ENCODE peak calls at places on chromosome 15, in ten cellular contexts. One of them, this sample, is unnamed.
A peak's percentile ranks its signal among the peaks of the same experiment; 100 is the strongest.

GRCh38 chr15:84883433-84883832 is 1.0 kb upstream of the SLC28A1 start:
- DNase-seq in esophagus muscularis mucosa: no peak
- DNase-seq in HCT116: no peak
- DNase-seq in prostate gland: no peak
- DNase-seq in sigmoid colon: no peak
- DNase-seq in breast epithelium: no peak
- DNase-seq in suprapubic skin: no peak
- DNase-seq in body of pancreas: no peak
- DNase-seq in ovary: no peak
- DNase-seq in esophagus squamous epithelium: no peak
- DNase-seq in this sample: no peak

GRCh38 chr15:62066663-62067447 is at the start of gene C2CD4A:
- DNase-seq in esophagus muscularis mucosa: no peak
- DNase-seq in HCT116: peak; percentile 70
- DNase-seq in prostate gland: peak; percentile 88
- DNase-seq in sigmoid colon: peak; percentile 79
- DNase-seq in breast epithelium: peak; percentile 82
- DNase-seq in suprapubic skin: peak; percentile 82
- DNase-seq in body of pancreas: peak; percentile 96
- DNase-seq in ovary: peak; percentile 77
- DNase-seq in esophagus squamous epithelium: no peak
- DNase-seq in this sample: peak; percentile 94

GRCh38 chr15:63112871-63113270 is 8.8 kb upstream of the LACTB start:
- DNase-seq in esophagus muscularis mucosa: no peak
- DNase-seq in HCT116: no peak
- DNase-seq in prostate gland: no peak
- DNase-seq in sigmoid colon: no peak
- DNase-seq in breast epithelium: no peak
- DNase-seq in suprapubic skin: no peak
- DNase-seq in body of pancreas: no peak
- DNase-seq in ovary: no peak
- DNase-seq in esophagus squamous epithelium: no peak
- DNase-seq in this sample: no peak

GRCh38 chr15:96626936-96627577 is 296.6 kb downstream of the NR2F2 start:
- DNase-seq in esophagus muscularis mucosa: no peak
- DNase-seq in HCT116: no peak
- DNase-seq in prostate gland: no peak
- DNase-seq in sigmoid colon: no peak
- DNase-seq in breast epithelium: no peak
- DNase-seq in suprapubic skin: no peak
- DNase-seq in body of pancreas: no peak
- DNase-seq in ovary: peak; percentile 58
- DNase-seq in esophagus squamous epithelium: no peak
- DNase-seq in this sample: no peak

GRCh38 chr15:63251701-63252100 is 25.7 kb upstream of the APH1B start:
- DNase-seq in esophagus muscularis mucosa: no peak
- DNase-seq in HCT116: no peak
- DNase-seq in prostate gland: no peak
- DNase-seq in sigmoid colon: no peak
- DNase-seq in breast epithelium: no peak
- DNase-seq in suprapubic skin: no peak
- DNase-seq in body of pancreas: no peak
- DNase-seq in ovary: no peak
- DNase-seq in esophagus squamous epithelium: no peak
- DNase-seq in this sample: no peak

GRCh38 chr15:27070816-27071215 is 99.8 kb downstream of the GABRG3 start:
- DNase-seq in esophagus muscularis mucosa: no peak
- DNase-seq in HCT116: no peak
- DNase-seq in prostate gland: no peak
- DNase-seq in sigmoid colon: no peak
- DNase-seq in breast epithelium: no peak
- DNase-seq in suprapubic skin: no peak
- DNase-seq in body of pancreas: no peak
- DNase-seq in ovary: no peak
- DNase-seq in esophagus squamous epithelium: no peak
- DNase-seq in this sample: no peak

GRCh38 chr15:36996121-36996520 is 104.2 kb downstream of the MEIS2 start:
- DNase-seq in esophagus muscularis mucosa: no peak
- DNase-seq in HCT116: no peak
- DNase-seq in prostate gland: no peak
- DNase-seq in sigmoid colon: no peak
- DNase-seq in breast epithelium: no peak
- DNase-seq in suprapubic skin: no peak
- DNase-seq in body of pancreas: no peak
- DNase-seq in ovary: no peak
- DNase-seq in esophagus squamous epithelium: no peak
- DNase-seq in this sample: no peak

GRCh38 chr15:38533926-38534325 is 30.7 kb downstream of the RASGRP1 start:
- DNase-seq in esophagus muscularis mucosa: peak; percentile 45
- DNase-seq in HCT116: no peak
- DNase-seq in prostate gland: no peak
- DNase-seq in sigmoid colon: no peak
- DNase-seq in breast epithelium: no peak
- DNase-seq in suprapubic skin: no peak
- DNase-seq in body of pancreas: no peak
- DNase-seq in ovary: no peak
- DNase-seq in esophagus squamous epithelium: no peak
- DNase-seq in this sample: no peak

GRCh38 chr15:48644498-48644826 is 1.0 kb downstream of the FBN1 start:
- DNase-seq in esophagus muscularis mucosa: no peak
- DNase-seq in HCT116: no peak
- DNase-seq in prostate gland: no peak
- DNase-seq in sigmoid colon: peak; percentile 80
- DNase-seq in breast epithelium: no peak
- DNase-seq in suprapubic skin: peak; percentile 71
- DNase-seq in body of pancreas: no peak
- DNase-seq in ovary: peak; percentile 67
- DNase-seq in esophagus squamous epithelium: no peak
- DNase-seq in this sample: no peak

GRCh38 chr15:78195735-78196201 is 38.6 kb downstream of the ACSBG1 start:
- DNase-seq in esophagus muscularis mucosa: no peak
- DNase-seq in HCT116: no peak
- DNase-seq in prostate gland: peak; percentile 45
- DNase-seq in sigmoid colon: no peak
- DNase-seq in breast epithelium: no peak
- DNase-seq in suprapubic skin: no peak
- DNase-seq in body of pancreas: peak; percentile 46
- DNase-seq in ovary: no peak
- DNase-seq in esophagus squamous epithelium: no peak
- DNase-seq in this sample: peak; percentile 76

GRCh38 chr15:101437618-101438481 is 51.7 kb downstream of the PCSK6 start:
- DNase-seq in esophagus muscularis mucosa: peak; percentile 78
- DNase-seq in HCT116: no peak
- DNase-seq in prostate gland: peak; percentile 3
- DNase-seq in sigmoid colon: no peak
- DNase-seq in breast epithelium: no peak
- DNase-seq in suprapubic skin: no peak
- DNase-seq in body of pancreas: no peak
- DNase-seq in ovary: no peak
- DNase-seq in esophagus squamous epithelium: no peak
- DNase-seq in this sample: no peak

GRCh38 chr15:47908950-47909670 is 191.8 kb downstream of the SEMA6D start:
- DNase-seq in esophagus muscularis mucosa: no peak
- DNase-seq in HCT116: no peak
- DNase-seq in prostate gland: no peak
- DNase-seq in sigmoid colon: no peak
- DNase-seq in breast epithelium: no peak
- DNase-seq in suprapubic skin: no peak
- DNase-seq in body of pancreas: no peak
- DNase-seq in ovary: no peak
- DNase-seq in esophagus squamous epithelium: no peak
- DNase-seq in this sample: no peak

GRCh38 chr15:29377141-29377540 is 107.5 kb upstream of the NSMCE3 start:
- DNase-seq in esophagus muscularis mucosa: no peak
- DNase-seq in HCT116: no peak
- DNase-seq in prostate gland: no peak
- DNase-seq in sigmoid colon: no peak
- DNase-seq in breast epithelium: no peak
- DNase-seq in suprapubic skin: no peak
- DNase-seq in body of pancreas: no peak
- DNase-seq in ovary: no peak
- DNase-seq in esophagus squamous epithelium: no peak
- DNase-seq in this sample: no peak
- TF ChIP-seq POLR2A in esophagus muscularis mucosa: no peak
- TF ChIP-seq POLR2A in HCT116: no peak
- TF ChIP-seq POLR2A in prostate gland: no peak
- TF ChIP-seq POLR2A in sigmoid colon: no peak
- TF ChIP-seq POLR2A in breast epithelium: no peak
- TF ChIP-seq POLR2A in suprapubic skin: no peak
- TF ChIP-seq POLR2A in body of pancreas: no peak
- TF ChIP-seq POLR2A in ovary: no peak
- TF ChIP-seq POLR2A in esophagus squamous epithelium: no peak
- TF ChIP-seq POLR2A in this sample: no peak

GRCh38 chr15:60392601-60392985 is 5.2 kb downstream of the ANXA2 start:
- DNase-seq in esophagus muscularis mucosa: no peak
- DNase-seq in HCT116: peak; percentile 85
- DNase-seq in prostate gland: no peak
- DNase-seq in sigmoid colon: no peak
- DNase-seq in breast epithelium: no peak
- DNase-seq in suprapubic skin: no peak
- DNase-seq in body of pancreas: peak; percentile 45
- DNase-seq in ovary: no peak
- DNase-seq in esophagus squamous epithelium: no peak
- DNase-seq in this sample: no peak
- H3K4me3 ChIP-seq in esophagus muscularis mucosa: no peak overlapping the region
- H3K4me3 ChIP-seq in HCT116: peak overlapping the region; percentile 61
- H3K4me3 ChIP-seq in prostate gland: no peak overlapping the region
- H3K4me3 ChIP-seq in sigmoid colon: no peak overlapping the region
- H3K4me3 ChIP-seq in breast epithelium: peak overlapping the region; percentile 4
- H3K4me3 ChIP-seq in suprapubic skin: peak overlapping the region; percentile 96
- H3K4me3 ChIP-seq in body of pancreas: no peak overlapping the region
- H3K4me3 ChIP-seq in ovary: no peak overlapping the region
- H3K4me3 ChIP-seq in esophagus squamous epithelium: no peak overlapping the region
- H3K4me3 ChIP-seq in this sample: no peak overlapping the region

GRCh38 chr15:39782441-39783138 is at the start of gene FSIP1:
- DNase-seq in esophagus muscularis mucosa: peak; percentile 99
- DNase-seq in HCT116: peak; percentile 92
- DNase-seq in prostate gland: peak; percentile 93
- DNase-seq in sigmoid colon: peak; percentile 98
- DNase-seq in breast epithelium: peak; percentile 95
- DNase-seq in suprapubic skin: peak; percentile 97
- DNase-seq in body of pancreas: peak; percentile 97
- DNase-seq in ovary: peak; percentile 97
- DNase-seq in esophagus squamous epithelium: peak; percentile 85
- DNase-seq in this sample: peak; percentile 99
- TF ChIP-seq POLR2A in esophagus muscularis mucosa: no peak
- TF ChIP-seq POLR2A in HCT116: no peak
- TF ChIP-seq POLR2A in prostate gland: peak; percentile 34
- TF ChIP-seq POLR2A in sigmoid colon: no peak
- TF ChIP-seq POLR2A in breast epithelium: no peak
- TF ChIP-seq POLR2A in suprapubic skin: no peak
- TF ChIP-seq POLR2A in body of pancreas: peak; percentile 77
- TF ChIP-seq POLR2A in ovary: peak; percentile 51
- TF ChIP-seq POLR2A in esophagus squamous epithelium: peak; percentile 32
- TF ChIP-seq POLR2A in this sample: no peak

GRCh38 chr15:44325568-44325967 is 37.0 kb downstream of the GOLM2 start:
- DNase-seq in esophagus muscularis mucosa: no peak
- DNase-seq in HCT116: no peak
- DNase-seq in prostate gland: no peak
- DNase-seq in sigmoid colon: no peak
- DNase-seq in breast epithelium: no peak
- DNase-seq in suprapubic skin: no peak
- DNase-seq in body of pancreas: no peak
- DNase-seq in ovary: no peak
- DNase-seq in esophagus squamous epithelium: no peak
- DNase-seq in this sample: no peak

GRCh38 chr15:44327578-44327977 is 39.1 kb downstream of the GOLM2 start:
- DNase-seq in esophagus muscularis mucosa: no peak
- DNase-seq in HCT116: no peak
- DNase-seq in prostate gland: no peak
- DNase-seq in sigmoid colon: no peak
- DNase-seq in breast epithelium: no peak
- DNase-seq in suprapubic skin: no peak
- DNase-seq in body of pancreas: no peak
- DNase-seq in ovary: no peak
- DNase-seq in esophagus squamous epithelium: no peak
- DNase-seq in this sample: no peak

GRCh38 chr15:44328135-44328534 is 39.6 kb downstream of the GOLM2 start:
- DNase-seq in esophagus muscularis mucosa: no peak
- DNase-seq in HCT116: no peak
- DNase-seq in prostate gland: no peak
- DNase-seq in sigmoid colon: no peak
- DNase-seq in breast epithelium: no peak
- DNase-seq in suprapubic skin: no peak
- DNase-seq in body of pancreas: no peak
- DNase-seq in ovary: no peak
- DNase-seq in esophagus squamous epithelium: no peak
- DNase-seq in this sample: no peak
- H3K4me3 ChIP-seq in esophagus muscularis mucosa: no peak overlapping the region
- H3K4me3 ChIP-seq in HCT116: no peak overlapping the region
- H3K4me3 ChIP-seq in prostate gland: no peak overlapping the region
- H3K4me3 ChIP-seq in sigmoid colon: no peak overlapping the region
- H3K4me3 ChIP-seq in breast epithelium: no peak overlapping the region
- H3K4me3 ChIP-seq in suprapubic skin: no peak overlapping the region
- H3K4me3 ChIP-seq in body of pancreas: no peak overlapping the region
- H3K4me3 ChIP-seq in ovary: no peak overlapping the region
- H3K4me3 ChIP-seq in esophagus squamous epithelium: no peak overlapping the region
- H3K4me3 ChIP-seq in this sample: no peak overlapping the region

GRCh38 chr15:57591822-57592367 is at the start of gene MYZAP:
- DNase-seq in esophagus muscularis mucosa: no peak
- DNase-seq in HCT116: no peak
- DNase-seq in prostate gland: peak; percentile 53
- DNase-seq in sigmoid colon: no peak
- DNase-seq in breast epithelium: no peak
- DNase-seq in suprapubic skin: peak; percentile 71
- DNase-seq in body of pancreas: peak; percentile 81
- DNase-seq in ovary: peak; percentile 75
- DNase-seq in esophagus squamous epithelium: no peak
- DNase-seq in this sample: peak; percentile 91
- TF ChIP-seq POLR2A in esophagus muscularis mucosa: no peak
- TF ChIP-seq POLR2A in HCT116: no peak
- TF ChIP-seq POLR2A in prostate gland: peak; percentile 75
- TF ChIP-seq POLR2A in sigmoid colon: no peak
- TF ChIP-seq POLR2A in breast epithelium: no peak
- TF ChIP-seq POLR2A in suprapubic skin: no peak
- TF ChIP-seq POLR2A in body of pancreas: peak; percentile 65
- TF ChIP-seq POLR2A in ovary: no peak
- TF ChIP-seq POLR2A in esophagus squamous epithelium: no peak
- TF ChIP-seq POLR2A in this sample: no peak

GRCh38 chr15:87483468-87483867 is 773.1 kb downstream of the NTRK3 start:
- DNase-seq in esophagus muscularis mucosa: no peak
- DNase-seq in HCT116: no peak
- DNase-seq in prostate gland: no peak
- DNase-seq in sigmoid colon: no peak
- DNase-seq in breast epithelium: no peak
- DNase-seq in suprapubic skin: no peak
- DNase-seq in body of pancreas: no peak
- DNase-seq in ovary: no peak
- DNase-seq in esophagus squamous epithelium: no peak
- DNase-seq in this sample: no peak

GRCh38 chr15:87477056-87477455 is 779.5 kb downstream of the NTRK3 start:
- DNase-seq in esophagus muscularis mucosa: no peak
- DNase-seq in HCT116: no peak
- DNase-seq in prostate gland: no peak
- DNase-seq in sigmoid colon: no peak
- DNase-seq in breast epithelium: no peak
- DNase-seq in suprapubic skin: no peak
- DNase-seq in body of pancreas: no peak
- DNase-seq in ovary: no peak
- DNase-seq in esophagus squamous epithelium: no peak
- DNase-seq in this sample: no peak

GRCh38 chr15:87478688-87479072 is 777.9 kb downstream of the NTRK3 start:
- DNase-seq in esophagus muscularis mucosa: no peak
- DNase-seq in HCT116: no peak
- DNase-seq in prostate gland: no peak
- DNase-seq in sigmoid colon: no peak
- DNase-seq in breast epithelium: no peak
- DNase-seq in suprapubic skin: no peak
- DNase-seq in body of pancreas: no peak
- DNase-seq in ovary: no peak
- DNase-seq in esophagus squamous epithelium: no peak
- DNase-seq in this sample: no peak

GRCh38 chr15:87477759-87478687 is 778.5 kb downstream of the NTRK3 start:
- DNase-seq in esophagus muscularis mucosa: no peak
- DNase-seq in HCT116: no peak
- DNase-seq in prostate gland: peak; percentile 72
- DNase-seq in sigmoid colon: peak; percentile 64
- DNase-seq in breast epithelium: no peak
- DNase-seq in suprapubic skin: no peak
- DNase-seq in body of pancreas: peak; percentile 76
- DNase-seq in ovary: no peak
- DNase-seq in esophagus squamous epithelium: no peak
- DNase-seq in this sample: peak; percentile 36
- H3K4me3 ChIP-seq in esophagus muscularis mucosa: peak overlapping the region; percentile 37
- H3K4me3 ChIP-seq in HCT116: no peak overlapping the region
- H3K4me3 ChIP-seq in prostate gland: no peak overlapping the region
- H3K4me3 ChIP-seq in sigmoid colon: peak overlapping the region; percentile 11
- H3K4me3 ChIP-seq in breast epithelium: no peak overlapping the region
- H3K4me3 ChIP-seq in suprapubic skin: peak overlapping the region; percentile 3
- H3K4me3 ChIP-seq in body of pancreas: no peak overlapping the region
- H3K4me3 ChIP-seq in ovary: no peak overlapping the region
- H3K4me3 ChIP-seq in esophagus squamous epithelium: no peak overlapping the region
- H3K4me3 ChIP-seq in this sample: no peak overlapping the region

This sample was measured in lower leg skin.